ENCODE peak calls at places on chromosomes 5 and 9, in eight cellular contexts. L is uterus; T is CD8-positive, alpha-beta memory T cell; M is transverse colon; K is heart right ventricle; N is tibial nerve; Y is gastrocnemius medialis; I is pancreas. B is an unnamed sample.

GRCh38 chr9:2602704-2603116 is 18.9 kb upstream of the VLDLR start:
- DNase-seq in M (no peak), T (no peak), Y (no peak), I (no peak), L (no peak), K (no peak), N (no peak), B (no peak)

GRCh38 chr5:157059891-157060290 is 975 bp upstream of the HAVCR1 start:
- DNase-seq in M (no peak), K (no peak), N (no peak), L (no peak), T (no peak), I (no peak), Y (no peak), B (no peak)

GRCh38 chr5:111070272-111071134 is 1.0 kb upstream of the TSLP start:
- DNase-seq in Y (no peak), N (no peak), M (no peak), T (no peak), I (peak; percentile 70), L (no peak), K (no peak), B (no peak)

GRCh38 chr5:153660919-153661318 is 170.4 kb downstream of the GRIA1 start:
- DNase-seq in N (no peak), L (no peak), T (no peak), Y (no peak), I (no peak), M (no peak), K (no peak), B (no peak)

GRCh38 chr5:154384480-154385235 is 61.1 kb upstream of the SAP30L start:
- DNase-seq in Y (no peak), I (no peak), K (no peak), M (peak; percentile 35), N (no peak), T (peak; percentile 44), L (no peak), B (no peak)

GRCh38 chr5:140311011-140311467 is 8.1 kb upstream of the PFDN1 start:
- DNase-seq in N (no peak), Y (no peak), I (no peak), K (no peak), M (no peak), T (no peak), L (no peak), B (no peak)

GRCh38 chr5:58407042-58407709 is 52.7 kb downstream of the PLK2 start:
- DNase-seq in M (no peak), I (no peak), K (no peak), T (no peak), N (no peak), Y (no peak), L (no peak), B (no peak)

GRCh38 chr9:112971415-112971814 is 40.6 kb downstream of the ZNF883 start:
- DNase-seq in Y (no peak), L (no peak), T (no peak), I (no peak), K (no peak), M (peak; percentile 9), N (no peak), B (no peak)

GRCh38 chr5:151949909-151950308 is 25.3 kb upstream of the GLRA1 start:
- DNase-seq in T (no peak), L (no peak), K (no peak), I (no peak), Y (no peak), M (no peak), N (no peak), B (no peak)

GRCh38 chr5:77852514-77853352 is 76.6 kb upstream of the TBCA start:
- DNase-seq in K (peak; percentile 62), N (no peak), M (peak; percentile 39), I (peak; percentile 69), T (peak; percentile 32), Y (no peak), L (no peak), B (no peak)

GRCh38 chr5:56757077-56757476 is 58.3 kb upstream of the MAP3K1 start:
- DNase-seq in M (no peak), T (no peak), Y (no peak), I (no peak), N (no peak), K (no peak), L (no peak), B (no peak)

DNA sequence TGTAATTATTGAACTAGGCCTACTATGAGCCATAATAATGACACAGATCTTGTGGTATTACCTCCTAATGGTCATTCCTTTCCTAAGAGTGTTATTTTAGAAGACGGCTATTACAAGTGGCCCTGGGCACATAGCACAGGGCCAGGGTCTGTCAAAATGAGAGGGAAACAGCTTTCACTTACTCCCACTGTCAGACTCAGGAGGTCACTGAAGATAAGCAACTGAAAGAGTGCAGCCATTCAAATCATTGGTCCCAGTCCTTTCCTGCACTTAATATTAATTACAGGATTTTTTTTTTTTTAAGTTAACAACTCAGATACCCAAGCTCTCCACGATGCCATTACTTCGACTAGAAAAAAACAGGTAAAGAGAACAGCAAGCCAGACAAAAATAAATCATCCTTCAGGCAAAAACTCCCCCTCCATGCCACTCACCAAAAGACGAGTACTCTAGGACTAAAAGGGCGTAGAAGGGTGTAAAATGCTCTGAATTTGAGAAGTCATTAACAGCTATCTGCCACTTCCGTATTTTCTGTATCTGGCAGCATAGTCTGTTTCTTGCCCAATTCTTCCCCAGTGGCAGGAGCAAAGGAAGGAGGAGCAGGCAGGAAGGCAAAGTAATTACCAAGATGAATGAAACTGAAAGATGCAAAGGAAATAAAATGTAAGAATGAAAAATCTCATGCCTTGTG is 87.4 kb downstream of the ZNF608 start:
- DNase-seq in L (no peak), K (no peak), M (no peak), I (no peak), N (no peak), Y (no peak), T (no peak), B (no peak)
- H3K4me1 ChIP-seq in L (peaks cover 7% of the 10 kb centered on the region), K (peaks cover 75% of the 10 kb centered on the region), M (peaks cover 91% of the 10 kb centered on the region), I (peaks cover 70% of the 10 kb centered on the region), N (peaks cover 62% of the 10 kb centered on the region), Y (peaks cover 81% of the 10 kb centered on the region), T (no peaks in the 10 kb centered on the region), B (peaks cover 15% of the 10 kb centered on the region)

GRCh38 chr9:18261143-18261542 is 212.8 kb upstream of the ADAMTSL1 start:
- DNase-seq in M (no peak), N (no peak), K (no peak), I (no peak), L (peak; percentile 32), T (no peak), Y (no peak), B (no peak)
- H3K4me1 ChIP-seq in M (peaks cover 10% of the 10 kb centered on the region), N (no peaks in the 10 kb centered on the region), K (no peaks in the 10 kb centered on the region), I (no peaks in the 10 kb centered on the region), L (no peaks in the 10 kb centered on the region), T (no peaks in the 10 kb centered on the region), Y (no peaks in the 10 kb centered on the region), B (no peaks in the 10 kb centered on the region)

DNA sequence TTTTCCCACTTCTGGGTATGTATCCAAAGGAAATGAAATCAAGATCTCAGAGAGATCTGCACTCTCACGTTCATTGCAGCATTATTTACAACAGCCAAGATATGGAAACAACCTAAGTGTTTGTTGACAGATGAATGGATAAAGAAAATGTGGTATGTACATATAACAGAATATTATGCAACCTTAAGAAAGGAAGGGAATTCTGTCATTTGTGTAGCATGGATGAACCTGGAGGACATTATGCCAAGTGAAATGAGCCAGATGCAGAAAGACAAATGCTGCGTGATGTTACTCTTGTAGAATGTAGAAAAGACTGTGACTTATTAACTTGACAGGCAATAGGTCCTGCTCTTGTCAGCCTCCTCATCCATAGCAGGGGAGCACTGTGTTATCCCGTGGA is 31.4 kb downstream of the PPARGC1B start:
- DNase-seq in T (no peak), L (no peak), I (no peak), K (no peak), N (no peak), M (no peak), Y (no peak), B (no peak)
- H3K4me1 ChIP-seq in T (no peaks in the 10 kb centered on the region), L (no peaks in the 10 kb centered on the region), I (no peaks in the 10 kb centered on the region), K (peaks cover 9% of the 10 kb centered on the region), N (no peaks in the 10 kb centered on the region), M (peaks cover 44% of the 10 kb centered on the region), Y (peaks cover 34% of the 10 kb centered on the region), B (no peaks in the 10 kb centered on the region)

DNA sequence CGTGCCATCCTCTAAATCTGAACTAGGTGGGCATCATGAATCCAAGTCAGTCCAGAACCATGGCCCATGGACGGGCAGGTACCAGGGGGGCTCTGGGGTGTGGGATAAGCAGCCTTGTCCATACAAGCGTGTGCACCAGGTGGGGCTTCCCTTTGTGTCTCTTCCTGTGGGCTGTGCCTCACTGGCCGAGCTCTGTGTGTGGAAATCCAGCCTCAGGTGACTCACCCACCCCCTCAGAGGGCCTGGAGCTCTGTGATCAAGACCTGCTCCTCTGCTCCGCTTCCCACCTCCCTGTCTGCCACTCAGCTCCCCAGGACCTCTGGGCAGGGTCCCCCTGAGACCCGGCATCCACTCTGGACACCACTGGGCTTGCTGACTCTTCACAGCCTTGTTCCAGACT is 33.0 kb downstream of the GADD45G start:
- DNase-seq in I (no peak), L (no peak), Y (no peak), N (no peak), T (no peak), K (no peak), M (no peak), B (no peak)
- H3K4me1 ChIP-seq in I (peaks cover 13% of the 10 kb centered on the region), L (peaks cover 40% of the 10 kb centered on the region), Y (peaks cover 62% of the 10 kb centered on the region), N (peaks cover 17% of the 10 kb centered on the region), T (no peaks in the 10 kb centered on the region), K (peaks cover 39% of the 10 kb centered on the region), M (peaks cover 13% of the 10 kb centered on the region), B (peaks cover 55% of the 10 kb centered on the region)

DNA sequence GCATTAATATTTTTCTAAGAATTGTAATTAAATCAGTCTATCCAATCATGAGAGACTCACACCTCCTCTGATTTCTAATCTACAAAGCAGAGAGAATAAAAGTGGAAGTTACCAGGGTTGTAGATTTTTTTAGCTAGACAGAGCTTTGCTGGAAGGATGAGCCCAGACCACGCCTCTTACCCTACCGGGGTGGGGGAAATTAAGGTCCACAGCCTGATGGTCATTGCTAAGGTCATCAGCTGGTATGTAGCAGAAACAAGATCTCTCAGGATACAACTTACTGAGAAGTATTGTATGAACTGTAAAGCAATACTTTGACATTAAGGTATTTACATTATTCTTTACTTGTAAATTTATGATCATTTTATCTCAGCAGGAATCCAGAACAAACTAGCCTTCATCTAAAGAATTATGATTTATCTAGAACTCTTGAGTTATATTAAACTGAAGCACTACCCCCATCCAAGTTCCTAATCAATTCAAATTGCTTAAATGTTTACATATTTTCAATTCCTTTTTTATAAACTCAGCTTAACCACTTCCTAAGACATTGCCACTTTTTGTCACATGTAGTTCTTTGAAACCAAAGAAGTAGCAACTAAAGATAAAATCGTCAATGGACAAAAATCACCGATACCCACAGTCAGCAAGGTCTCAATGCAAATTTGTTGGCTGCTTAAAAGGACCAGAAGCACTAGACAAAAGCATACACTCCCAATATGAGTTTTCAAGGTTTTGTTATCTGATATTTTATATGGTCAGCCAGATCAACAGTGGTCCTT is 225.8 kb upstream of the DAPK1 start:
- DNase-seq in T (peak; percentile 21), Y (no peak), K (no peak), I (no peak), M (no peak), L (no peak), N (no peak), B (no peak)
- H3K4me1 ChIP-seq in T (peaks cover 30% of the 10 kb centered on the region), Y (peaks cover 14% of the 10 kb centered on the region), K (peaks cover 27% of the 10 kb centered on the region), I (no peaks in the 10 kb centered on the region), M (no peaks in the 10 kb centered on the region), L (no peaks in the 10 kb centered on the region), N (no peaks in the 10 kb centered on the region), B (peaks cover 12% of the 10 kb centered on the region)

DNA sequence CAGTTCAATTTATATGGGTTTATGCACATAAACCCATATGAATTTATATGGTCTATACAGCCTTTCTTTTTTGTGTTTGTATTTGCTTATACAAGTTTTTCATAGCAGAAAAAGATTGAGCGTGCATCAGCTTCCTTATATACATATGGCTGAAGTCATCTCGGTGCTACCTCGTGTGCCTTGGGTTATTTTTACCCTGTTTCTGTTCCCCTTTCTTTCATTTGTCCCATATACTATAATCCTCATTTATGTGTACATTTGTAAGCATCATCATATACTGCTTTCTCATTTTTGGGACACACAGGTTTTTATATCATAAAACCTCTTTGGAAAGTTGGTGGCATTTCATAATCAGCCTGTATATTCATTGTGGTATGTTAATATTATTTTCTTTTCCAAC is 107.8 kb upstream of the ADAMTSL1 start:
- DNase-seq in I (no peak), T (no peak), L (no peak), N (no peak), M (no peak), Y (no peak), K (no peak), B (no peak)
- H3K4me1 ChIP-seq in I (no peaks in the 10 kb centered on the region), T (no peaks in the 10 kb centered on the region), L (no peaks in the 10 kb centered on the region), N (peaks cover 5% of the 10 kb centered on the region), M (peaks cover 15% of the 10 kb centered on the region), Y (peaks cover 6% of the 10 kb centered on the region), K (peaks cover 25% of the 10 kb centered on the region), B (peaks cover 6% of the 10 kb centered on the region)